ENCODE peak calls at places on chromosomes 7 and 10, in eight cellular contexts. J, S, I, R, W, U, O and X are unnamed samples.

GRCh38 chr10:80281292-80281691 is 8.2 kb downstream of the MAT1A start:
- DNase-seq in I (no peak), S (no peak), R (no peak), O (no peak), U (peak; percentile 15), J (no peak), W (no peak), X (no peak)

GRCh38 chr10:66457629-66458028 is 468.2 kb upstream of the LRRTM3 start:
- DNase-seq in I (no peak), S (no peak), J (no peak), U (no peak), W (no peak), O (no peak), R (no peak), X (no peak)

GRCh38 chr7:47185193-47185592 is 396.7 kb downstream of the TNS3 start:
- DNase-seq in R (no peak), U (no peak), J (no peak), I (no peak), W (no peak), S (no peak), O (no peak), X (no peak)

GRCh38 chr7:74525881-74526280 is 72.2 kb downstream of the GTF2IRD1 start:
- DNase-seq in U (peak; percentile 91), I (no peak), O (peak; percentile 91), J (no peak), R (no peak), S (no peak), W (no peak), X (no peak)

GRCh38 chr7:81846398-81846797 is 76.6 kb upstream of the HGF start:
- DNase-seq in J (no peak), O (no peak), U (no peak), I (no peak), R (no peak), S (no peak), W (no peak), X (no peak)

GRCh38 chr10:8402469-8403074 is 348.1 kb downstream of the GATA3 start:
- DNase-seq in I (no peak), S (no peak), W (no peak), O (no peak), R (no peak), U (no peak), J (no peak), X (no peak)

GRCh38 chr10:44636625-44637024 is 251.7 kb upstream of the CXCL12 start:
- DNase-seq in W (no peak), U (no peak), S (no peak), R (no peak), J (no peak), O (no peak), I (no peak), X (no peak)

GRCh38 chr10:1180071-1180730 is 124.0 kb downstream of the WDR37 start:
- DNase-seq in O (no peak), U (no peak), W (no peak), I (peak; percentile 21), S (peak; percentile 50), J (no peak), R (no peak), X (no peak)

GRCh38 chr7:27236053-27236410 is 6.6 kb upstream of the EVX1 start:
- DNase-seq in S (no peak), O (no peak), J (no peak), U (no peak), W (no peak), R (no peak), I (no peak), X (no peak)

GRCh38 chr7:77351539-77352004 is 64.6 kb downstream of the GSAP start:
- DNase-seq in J (no peak), O (peak; percentile 32), R (no peak), S (peak; percentile 88), W (no peak), U (peak; percentile 30), I (no peak), X (peak; percentile 33)

GRCh38 chr7:21066221-21066620 is 279.5 kb upstream of the SP8 start:
- DNase-seq in S (no peak), W (no peak), U (no peak), R (no peak), I (no peak), J (no peak), O (peak; percentile 36), X (no peak)

GRCh38 chr10:122233857-122234348 is 37.2 kb upstream of the BTBD16 start:
- DNase-seq in R (no peak), I (peak; percentile 57), O (no peak), U (no peak), J (peak; percentile 63), S (no peak), W (no peak), X (no peak)

GRCh38 chr10:104445359-104445758 is 91.7 kb downstream of the CFAP58 start:
- DNase-seq in O (no peak), J (no peak), I (no peak), S (no peak), R (no peak), W (no peak), U (no peak), X (no peak)

GRCh38 chr10:125048101-125048864 is 106.4 kb downstream of the ZRANB1 start:
- DNase-seq in J (peak; percentile 88), S (peak; percentile 93), U (peak; percentile 90), R (peak; percentile 79), I (peak; percentile 90), W (peak; percentile 57), O (peak; percentile 89), X (peak; percentile 75)

GRCh38 chr10:7350541-7351195 is 60.2 kb downstream of the SFMBT2 start:
- DNase-seq in U (no peak), I (no peak), W (no peak), O (no peak), R (no peak), J (no peak), S (no peak), X (no peak)

DNA sequence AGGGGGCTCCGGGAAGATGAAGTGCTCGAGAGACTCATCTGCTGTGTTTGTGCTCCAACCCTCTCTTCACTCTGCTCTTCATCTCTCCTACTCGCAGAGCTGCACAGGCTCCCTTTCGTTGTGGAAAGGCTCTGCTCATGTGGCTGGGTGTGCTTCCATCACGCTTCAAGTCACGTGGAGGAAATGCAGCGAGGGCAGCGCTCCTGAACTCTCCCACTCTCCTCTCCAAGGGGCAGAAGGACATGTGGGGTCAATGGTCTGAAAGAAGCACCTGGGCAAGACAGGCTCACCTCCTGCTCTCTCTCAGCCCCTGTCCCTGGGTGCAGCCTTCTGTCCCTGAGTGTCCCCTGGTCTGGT is 72.6 kb downstream of the USP6NL start:
- DNase-seq in R (no peak), J (no peak), O (no peak), S (no peak), U (no peak), W (no peak), I (no peak), X (no peak)
- TF ChIP-seq POLR2AphosphoS5 in R (no peak), J (no peak), O (no peak), S (no peak), U (no peak), W (no peak), I (no peak), X (no peak)

GRCh38 chr7:30848121-30848855 is 63.4 kb upstream of the AQP1 start:
- DNase-seq in U (no peak), S (peak; percentile 64), I (no peak), R (peak; percentile 41), O (no peak), W (no peak), J (no peak), X (no peak)
- TF ChIP-seq POLR2AphosphoS5 in U (no peak), S (peak; percentile 35), I (no peak), R (no peak), O (no peak), W (no peak), J (no peak), X (no peak)

DNA sequence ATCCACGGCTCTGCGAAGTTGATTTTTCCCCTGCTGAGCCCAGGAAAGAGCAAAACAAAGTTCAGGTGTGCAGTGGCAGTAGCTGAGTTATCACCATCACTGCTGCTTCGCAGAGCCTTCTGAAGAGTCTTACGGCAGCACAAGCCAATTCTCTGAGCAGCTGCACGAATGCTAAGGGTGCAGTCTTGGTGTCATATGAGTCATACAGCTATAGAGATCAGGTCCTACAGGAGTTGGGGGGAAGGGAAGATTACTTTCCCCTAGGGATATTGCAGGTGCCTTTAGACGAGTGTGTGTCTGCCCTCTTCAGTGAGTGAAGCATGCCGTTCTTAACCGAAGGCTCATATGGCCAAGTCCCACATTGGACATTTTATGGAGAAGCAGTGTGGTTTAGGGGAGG is 227.8 kb downstream of the CELF2 start:
- DNase-seq in R (no peak), J (no peak), S (no peak), O (no peak), I (no peak), W (no peak), U (no peak), X (no peak)
- TF ChIP-seq POLR2AphosphoS5 in R (no peak), J (no peak), S (no peak), O (no peak), I (no peak), W (no peak), U (no peak), X (peak; percentile 42)

GRCh38 chr10:86710987-86711236 is 42.6 kb downstream of the LDB3 start:
- DNase-seq in R (no peak), W (no peak), S (no peak), U (no peak), O (no peak), J (no peak), I (no peak), X (no peak)

GRCh38 chr10:86709786-86710185 is 41.5 kb downstream of the LDB3 start:
- DNase-seq in J (no peak), U (no peak), I (no peak), S (peak; percentile 78), W (no peak), R (no peak), O (no peak), X (no peak)

GRCh38 chr10:86711957-86712708 is 43.8 kb downstream of the LDB3 start:
- DNase-seq in S (peak; percentile 85), J (peak; percentile 88), R (peak; percentile 34), O (no peak), W (no peak), U (no peak), I (no peak), X (peak; percentile 78)

GRCh38 chr10:86708783-86709778 is 40.8 kb downstream of the LDB3 start:
- DNase-seq in R (no peak), J (no peak), O (no peak), U (no peak), S (peak; percentile 55), I (no peak), W (no peak), X (no peak)

GRCh38 chr10:86711237-86711956 is 43.1 kb downstream of the LDB3 start:
- DNase-seq in S (peak; percentile 96), O (peak; percentile 91), U (peak; percentile 90), W (no peak), R (peak; percentile 91), J (peak; percentile 97), I (peak; percentile 91), X (peak; percentile 97)
- TF ChIP-seq POLR2AphosphoS5 in S (peak; percentile 81), O (peak; percentile 55), U (peak; percentile 65), W (peak; percentile 40), R (peak; percentile 31), J (no peak), I (no peak), X (peak; percentile 11)

GRCh38 chr7:141393056-141393455 is 158.2 kb upstream of the AGK start:
- DNase-seq in O (no peak), S (no peak), J (no peak), U (no peak), W (no peak), I (no peak), R (no peak), X (no peak)
- TF ChIP-seq POLR2AphosphoS5 in O (no peak), S (no peak), J (no peak), U (no peak), W (no peak), I (no peak), R (no peak), X (no peak)

GRCh38 chr7:35992436-35992835 is 160.6 kb upstream of the EEPD1 start:
- DNase-seq in S (no peak), J (no peak), O (no peak), W (peak; percentile 90), R (no peak), I (no peak), U (no peak), X (no peak)
- TF ChIP-seq POLR2AphosphoS5 in S (no peak), J (no peak), O (no peak), W (no peak), R (no peak), I (no peak), U (no peak), X (no peak)